ENCODE peak calls at places on chromosome 21, in five cellular contexts. One of them, this sample, is unnamed.

GRCh38 chr21:44995257-44995941 is 55.6 kb downstream of the SLX9 start:
- DNase-seq in germinal center: no peak
- DNase-seq in HuH-7.5: no peak
- DNase-seq in nephron progenitor cell: no peak
- DNase-seq in HEK293T: no peak
- DNase-seq in this sample: no peak

GRCh38 chr21:41360072-41360821 is 1.6 kb upstream of the MX2 start:
- DNase-seq in germinal center: no peak
- DNase-seq in HuH-7.5: no peak
- DNase-seq in nephron progenitor cell: no peak
- DNase-seq in HEK293T: no peak
- DNase-seq in this sample: peak

GRCh38 chr21:46559291-46559983 is 45.4 kb downstream of the S100B start:
- DNase-seq in HuH-7.5: no peak
- DNase-seq in HEK293T: no peak
- DNase-seq in germinal center: no peak
- DNase-seq in nephron progenitor cell: no peak
- DNase-seq in this sample: no peak

GRCh38 chr21:25709684-25710265 is 24.9 kb downstream of the ATP5PF start:
- DNase-seq in nephron progenitor cell: no peak
- DNase-seq in germinal center: no peak
- DNase-seq in HEK293T: no peak
- DNase-seq in HuH-7.5: no peak
- DNase-seq in this sample: no peak

GRCh38 chr21:36236052-36236730 is 79.6 kb downstream of the DOP1B start:
- DNase-seq in nephron progenitor cell: no peak
- DNase-seq in germinal center: no peak
- DNase-seq in HuH-7.5: no peak
- DNase-seq in HEK293T: no peak
- DNase-seq in this sample: no peak

GRCh38 chr21:41950941-41951408 is 2.8 kb downstream of the C2CD2 start:
- DNase-seq in nephron progenitor cell: no peak
- DNase-seq in HEK293T: no peak
- DNase-seq in HuH-7.5: no peak
- DNase-seq in germinal center: no peak
- DNase-seq in this sample: no peak

GRCh38 chr21:45867671-45868081 is 113.9 kb upstream of the COL6A1 start:
- DNase-seq in nephron progenitor cell: no peak
- DNase-seq in HEK293T: no peak
- DNase-seq in germinal center: no peak
- DNase-seq in HuH-7.5: no peak
- DNase-seq in this sample: no peak

GRCh38 chr21:34939673-34940321 is 109.3 kb downstream of the RUNX1 start:
- DNase-seq in germinal center: no peak
- DNase-seq in HEK293T: no peak
- DNase-seq in HuH-7.5: no peak
- DNase-seq in nephron progenitor cell: no peak
- DNase-seq in this sample: no peak

GRCh38 chr21:31164713-31165694 is 126.7 kb upstream of the KRTAP19-8 start:
- DNase-seq in HEK293T: no peak
- DNase-seq in germinal center: no peak
- DNase-seq in nephron progenitor cell: no peak
- DNase-seq in HuH-7.5: no peak
- DNase-seq in this sample: no peak

GRCh38 chr21:34915364-34915834 is 133.7 kb downstream of the RUNX1 start:
- DNase-seq in HuH-7.5: no peak
- DNase-seq in germinal center: no peak
- DNase-seq in HEK293T: no peak
- DNase-seq in nephron progenitor cell: no peak
- DNase-seq in this sample: no peak

GRCh38 chr21:45532826-45533730 is 9.2 kb downstream of the SLC19A1 start:
- DNase-seq in germinal center: no peak
- DNase-seq in nephron progenitor cell: peak
- DNase-seq in HEK293T: no peak
- DNase-seq in HuH-7.5: no peak
- DNase-seq in this sample: no peak

GRCh38 chr21:33096426-33096825 is 26.5 kb downstream of the OLIG1 start:
- DNase-seq in HEK293T: no peak
- DNase-seq in germinal center: no peak
- DNase-seq in HuH-7.5: no peak
- DNase-seq in nephron progenitor cell: no peak
- DNase-seq in this sample: no peak

GRCh38 chr21:41170442-41170841 is 2.5 kb downstream of the BACE2 start:
- DNase-seq in HuH-7.5: peak
- DNase-seq in HEK293T: peak
- DNase-seq in germinal center: peak
- DNase-seq in nephron progenitor cell: peak
- DNase-seq in this sample: peak

GRCh38 chr21:45073301-45074047 is 906 bp upstream of the ADARB1 start:
- DNase-seq in nephron progenitor cell: peak
- DNase-seq in germinal center: no peak
- DNase-seq in HuH-7.5: peak
- DNase-seq in HEK293T: peak
- DNase-seq in this sample: no peak

GRCh38 chr21:26473471-26473870 is 99.6 kb downstream of the CYYR1 start:
- DNase-seq in HuH-7.5: no peak
- DNase-seq in germinal center: no peak
- DNase-seq in nephron progenitor cell: no peak
- DNase-seq in HEK293T: no peak
- DNase-seq in this sample: no peak

GRCh38 chr21:33661146-33661545 is 18.8 kb downstream of the ITSN1 start:
- DNase-seq in nephron progenitor cell: no peak
- DNase-seq in HEK293T: no peak
- DNase-seq in HuH-7.5: no peak
- DNase-seq in germinal center: no peak
- DNase-seq in this sample: no peak

GRCh38 chr21:34536820-34537219 is 24.8 kb upstream of the KCNE1 start:
- DNase-seq in HEK293T: no peak
- DNase-seq in HuH-7.5: no peak
- DNase-seq in germinal center: no peak
- DNase-seq in nephron progenitor cell: no peak
- DNase-seq in this sample: no peak

GRCh38 chr21:32238063-32238462 is 40.8 kb downstream of the MIS18A start:
- DNase-seq in nephron progenitor cell: no peak
- DNase-seq in germinal center: no peak
- DNase-seq in HuH-7.5: no peak
- DNase-seq in HEK293T: no peak
- DNase-seq in this sample: no peak

GRCh38 chr21:35438643-35439404 is 389.7 kb upstream of the RUNX1 start:
- DNase-seq in HEK293T: no peak
- DNase-seq in nephron progenitor cell: no peak
- DNase-seq in HuH-7.5: no peak
- DNase-seq in germinal center: peak
- DNase-seq in this sample: peak

GRCh38 chr21:23853796-23854379 is 1753.4 kb downstream of the MRPL39 start:
- DNase-seq in germinal center: peak
- DNase-seq in nephron progenitor cell: no peak
- DNase-seq in HuH-7.5: peak
- DNase-seq in HEK293T: peak
- DNase-seq in this sample: peak

GRCh38 chr21:25329227-25329626 is 278.1 kb downstream of the MRPL39 start:
- DNase-seq in germinal center: no peak
- DNase-seq in nephron progenitor cell: no peak
- DNase-seq in HEK293T: no peak
- DNase-seq in HuH-7.5: no peak
- DNase-seq in this sample: no peak

GRCh38 chr21:45356653-45357435 is 48.1 kb upstream of the COL18A1 start:
- DNase-seq in HuH-7.5: no peak
- DNase-seq in nephron progenitor cell: no peak
- DNase-seq in HEK293T: no peak
- DNase-seq in germinal center: no peak
- DNase-seq in this sample: no peak

GRCh38 chr21:38948377-38948776 is 142.6 kb downstream of the ETS2 start:
- DNase-seq in HuH-7.5: no peak
- DNase-seq in germinal center: no peak
- DNase-seq in nephron progenitor cell: no peak
- DNase-seq in HEK293T: no peak
- DNase-seq in this sample: no peak

GRCh38 chr21:15208787-15209186 is 144.0 kb upstream of the NRIP1 start:
- DNase-seq in HEK293T: no peak
- DNase-seq in nephron progenitor cell: no peak
- DNase-seq in germinal center: no peak
- DNase-seq in HuH-7.5: no peak
- DNase-seq in this sample: no peak

GRCh38 chr21:36030581-36031189 is 29.6 kb downstream of the SETD4 start:
- DNase-seq in germinal center: no peak
- DNase-seq in HuH-7.5: no peak
- DNase-seq in nephron progenitor cell: no peak
- DNase-seq in HEK293T: no peak
- DNase-seq in this sample: no peak

GRCh38 chr21:34129971-34130597 is 56.7 kb downstream of the MRPS6 start:
- DNase-seq in germinal center: no peak
- DNase-seq in HEK293T: peak
- DNase-seq in nephron progenitor cell: no peak
- DNase-seq in HuH-7.5: no peak
- DNase-seq in this sample: peak

GRCh38 chr21:14306143-14306907 is 76.6 kb downstream of the HSPA13 start:
- DNase-seq in HEK293T: no peak
- DNase-seq in nephron progenitor cell: no peak
- DNase-seq in HuH-7.5: no peak
- DNase-seq in germinal center: no peak
- DNase-seq in this sample: no peak

GRCh38 chr21:31413698-31414097 is 69.6 kb upstream of the TIAM1 start:
- DNase-seq in nephron progenitor cell: no peak
- DNase-seq in germinal center: no peak
- DNase-seq in HuH-7.5: no peak
- DNase-seq in HEK293T: no peak
- DNase-seq in this sample: no peak

This sample was measured in DND-41.